ENCODE peak calls at places on chromosomes 1 and 21, in nine cellular contexts. One of them, this sample, is unnamed.

GRCh38 chr21:44713846-44714245 is 2.5 kb upstream of the TSPEAR start:
- DNase-seq in stimulated activated CD4-positive, alpha-beta T cell treated with anti-CD3 and anti-CD28 coated beads, TNF-alpha, amount 100 ng/mL, for 4 hours: no peak
- DNase-seq in mammary epithelial cell: no peak
- DNase-seq in stimulated activated naive CD4-positive, alpha-beta T cell: no peak
- DNase-seq in HFF-Myc: no peak
- DNase-seq in KG1: no peak
- DNase-seq in body of pancreas: no peak
- DNase-seq in GM04504: no peak
- DNase-seq in NCI-H774: no peak
- DNase-seq in this sample: no peak

GRCh38 chr1:45960930-45961715 is 157.7 kb downstream of the MAST2 start:
- DNase-seq in stimulated activated CD4-positive, alpha-beta T cell treated with anti-CD3 and anti-CD28 coated beads, TNF-alpha, amount 100 ng/mL, for 4 hours: no peak
- DNase-seq in mammary epithelial cell: no peak
- DNase-seq in stimulated activated naive CD4-positive, alpha-beta T cell: no peak
- DNase-seq in HFF-Myc: no peak
- DNase-seq in KG1: no peak
- DNase-seq in body of pancreas: no peak
- DNase-seq in GM04504: no peak
- DNase-seq in NCI-H774: no peak
- DNase-seq in this sample: no peak

GRCh38 chr1:200238311-200238710 is 171.5 kb downstream of the ZNF281 start:
- DNase-seq in stimulated activated CD4-positive, alpha-beta T cell treated with anti-CD3 and anti-CD28 coated beads, TNF-alpha, amount 100 ng/mL, for 4 hours: no peak
- DNase-seq in mammary epithelial cell: no peak
- DNase-seq in stimulated activated naive CD4-positive, alpha-beta T cell: no peak
- DNase-seq in HFF-Myc: no peak
- DNase-seq in KG1: no peak
- DNase-seq in body of pancreas: no peak
- DNase-seq in GM04504: no peak
- DNase-seq in NCI-H774: no peak
- DNase-seq in this sample: no peak

GRCh38 chr1:8259498-8260290 is 58.2 kb upstream of the SLC45A1 start:
- DNase-seq in stimulated activated CD4-positive, alpha-beta T cell treated with anti-CD3 and anti-CD28 coated beads, TNF-alpha, amount 100 ng/mL, for 4 hours: no peak
- DNase-seq in mammary epithelial cell: peak; percentile 76
- DNase-seq in stimulated activated naive CD4-positive, alpha-beta T cell: no peak
- DNase-seq in HFF-Myc: no peak
- DNase-seq in KG1: no peak
- DNase-seq in body of pancreas: peak; percentile 97
- DNase-seq in GM04504: no peak
- DNase-seq in NCI-H774: no peak
- DNase-seq in this sample: no peak

GRCh38 chr1:219416598-219417238 is 196.2 kb downstream of the ZC3H11B start:
- DNase-seq in stimulated activated CD4-positive, alpha-beta T cell treated with anti-CD3 and anti-CD28 coated beads, TNF-alpha, amount 100 ng/mL, for 4 hours: peak; percentile 16
- DNase-seq in mammary epithelial cell: peak; percentile 40
- DNase-seq in stimulated activated naive CD4-positive, alpha-beta T cell: peak; percentile 26
- DNase-seq in HFF-Myc: peak; percentile 44
- DNase-seq in KG1: peak; percentile 51
- DNase-seq in body of pancreas: peak; percentile 66
- DNase-seq in GM04504: no peak
- DNase-seq in NCI-H774: peak; percentile 48
- DNase-seq in this sample: peak; percentile 28

GRCh38 chr1:12464627-12465056 is 153.4 kb downstream of the DHRS3 start:
- DNase-seq in stimulated activated CD4-positive, alpha-beta T cell treated with anti-CD3 and anti-CD28 coated beads, TNF-alpha, amount 100 ng/mL, for 4 hours: no peak
- DNase-seq in mammary epithelial cell: peak; percentile 65
- DNase-seq in stimulated activated naive CD4-positive, alpha-beta T cell: no peak
- DNase-seq in HFF-Myc: peak; percentile 69
- DNase-seq in KG1: no peak
- DNase-seq in body of pancreas: peak; percentile 53
- DNase-seq in GM04504: peak; percentile 87
- DNase-seq in NCI-H774: no peak
- DNase-seq in this sample: no peak

GRCh38 chr1:212450331-212450881 is 17.7 kb downstream of the NENF start:
- DNase-seq in stimulated activated CD4-positive, alpha-beta T cell treated with anti-CD3 and anti-CD28 coated beads, TNF-alpha, amount 100 ng/mL, for 4 hours: no peak
- DNase-seq in mammary epithelial cell: no peak
- DNase-seq in stimulated activated naive CD4-positive, alpha-beta T cell: no peak
- DNase-seq in HFF-Myc: no peak
- DNase-seq in KG1: no peak
- DNase-seq in body of pancreas: no peak
- DNase-seq in GM04504: no peak
- DNase-seq in NCI-H774: no peak
- DNase-seq in this sample: no peak

GRCh38 chr1:183105449-183105848 is 80.6 kb upstream of the LAMC2 start:
- DNase-seq in stimulated activated CD4-positive, alpha-beta T cell treated with anti-CD3 and anti-CD28 coated beads, TNF-alpha, amount 100 ng/mL, for 4 hours: no peak
- DNase-seq in mammary epithelial cell: no peak
- DNase-seq in stimulated activated naive CD4-positive, alpha-beta T cell: no peak
- DNase-seq in HFF-Myc: no peak
- DNase-seq in KG1: no peak
- DNase-seq in body of pancreas: no peak
- DNase-seq in GM04504: no peak
- DNase-seq in NCI-H774: no peak
- DNase-seq in this sample: no peak

This sample was measured in NCI-H748 treated with DMSO at 0.1 percent for 48 hours.